ENCODE peak calls at places on chromosome 13, in six cellular contexts. One of them, this sample, is unnamed.

GRCh38 chr13:42064259-42064658 is 15.8 kb downstream of the DGKH start:
- DNase-seq in transverse colon: no peak
- DNase-seq in spleen: no peak
- DNase-seq in right lobe of liver: no peak
- DNase-seq in small intestine: no peak
- DNase-seq in pancreas: no peak
- DNase-seq in this sample: no peak

GRCh38 chr13:114226088-114226487 is 8.6 kb upstream of the CDC16 start:
- DNase-seq in transverse colon: no peak
- DNase-seq in spleen: no peak
- DNase-seq in right lobe of liver: no peak
- DNase-seq in small intestine: no peak
- DNase-seq in pancreas: peak; percentile 63
- DNase-seq in this sample: no peak

GRCh38 chr13:102877285-102877684 is 31.5 kb downstream of the ERCC5 start:
- DNase-seq in transverse colon: no peak
- DNase-seq in spleen: no peak
- DNase-seq in right lobe of liver: no peak
- DNase-seq in small intestine: no peak
- DNase-seq in pancreas: no peak
- DNase-seq in this sample: no peak

GRCh38 chr13:98717256-98717655 is 35.2 kb downstream of the SLC15A1 start:
- DNase-seq in transverse colon: no peak
- DNase-seq in spleen: no peak
- DNase-seq in right lobe of liver: no peak
- DNase-seq in small intestine: no peak
- DNase-seq in pancreas: no peak
- DNase-seq in this sample: no peak

GRCh38 chr13:98523455-98524102 is 53.3 kb downstream of the STK24 start:
- DNase-seq in transverse colon: no peak
- DNase-seq in spleen: no peak
- DNase-seq in right lobe of liver: no peak
- DNase-seq in small intestine: no peak
- DNase-seq in pancreas: no peak
- DNase-seq in this sample: no peak

GRCh38 chr13:113646376-113646775 is 11.6 kb downstream of the ATP4B start:
- DNase-seq in transverse colon: peak; percentile 48
- DNase-seq in spleen: no peak
- DNase-seq in right lobe of liver: no peak
- DNase-seq in small intestine: peak; percentile 32
- DNase-seq in pancreas: peak; percentile 20
- DNase-seq in this sample: peak; percentile 17

GRCh38 chr13:21638319-21639282 is 32.3 kb upstream of the FGF9 start:
- DNase-seq in transverse colon: peak; percentile 43
- DNase-seq in spleen: no peak
- DNase-seq in right lobe of liver: no peak
- DNase-seq in small intestine: peak; percentile 49
- DNase-seq in pancreas: no peak
- DNase-seq in this sample: no peak

GRCh38 chr13:35824825-35825224 is 306.4 kb downstream of the DCLK1 start:
- DNase-seq in transverse colon: no peak
- DNase-seq in spleen: no peak
- DNase-seq in right lobe of liver: no peak
- DNase-seq in small intestine: no peak
- DNase-seq in pancreas: no peak
- DNase-seq in this sample: no peak

GRCh38 chr13:73913043-73913740 is 221.0 kb downstream of the KLF12 start:
- DNase-seq in transverse colon: no peak
- DNase-seq in spleen: no peak
- DNase-seq in right lobe of liver: no peak
- DNase-seq in small intestine: no peak
- DNase-seq in pancreas: no peak
- DNase-seq in this sample: no peak

GRCh38 chr13:85536706-85537105 is 262.5 kb downstream of the SLITRK6 start:
- DNase-seq in transverse colon: no peak
- DNase-seq in spleen: no peak
- DNase-seq in right lobe of liver: no peak
- DNase-seq in small intestine: no peak
- DNase-seq in pancreas: no peak
- DNase-seq in this sample: no peak

GRCh38 chr13:50123862-50124535 is 108.8 kb downstream of the KCNRG start:
- DNase-seq in transverse colon: peak; percentile 80
- DNase-seq in spleen: no peak
- DNase-seq in right lobe of liver: no peak
- DNase-seq in small intestine: peak; percentile 94
- DNase-seq in pancreas: no peak
- DNase-seq in this sample: peak; percentile 95

GRCh38 chr13:19910336-19911072 is 47.1 kb upstream of the ZMYM5 start:
- DNase-seq in transverse colon: peak; percentile 54
- DNase-seq in spleen: no peak
- DNase-seq in right lobe of liver: no peak
- DNase-seq in small intestine: peak; percentile 21
- DNase-seq in pancreas: no peak
- DNase-seq in this sample: no peak

GRCh38 chr13:31261241-31261640 is 61.5 kb downstream of the B3GLCT start:
- DNase-seq in transverse colon: no peak
- DNase-seq in spleen: no peak
- DNase-seq in right lobe of liver: no peak
- DNase-seq in small intestine: no peak
- DNase-seq in pancreas: no peak
- DNase-seq in this sample: no peak

GRCh38 chr13:24746618-24747247 is 17.2 kb upstream of the RNF17 start:
- DNase-seq in transverse colon: no peak
- DNase-seq in spleen: no peak
- DNase-seq in right lobe of liver: no peak
- DNase-seq in small intestine: no peak
- DNase-seq in pancreas: no peak
- DNase-seq in this sample: no peak

GRCh38 chr13:84571264-84571663 is 689.0 kb upstream of the SLITRK1 start:
- DNase-seq in transverse colon: no peak
- DNase-seq in spleen: no peak
- DNase-seq in right lobe of liver: no peak
- DNase-seq in small intestine: no peak
- DNase-seq in pancreas: no peak
- DNase-seq in this sample: no peak

GRCh38 chr13:100176781-100177389 is 88.0 kb downstream of the PCCA start:
- DNase-seq in transverse colon: no peak
- DNase-seq in spleen: no peak
- DNase-seq in right lobe of liver: no peak
- DNase-seq in small intestine: no peak
- DNase-seq in pancreas: no peak
- DNase-seq in this sample: no peak

GRCh38 chr13:69545500-69546025 is 562.1 kb upstream of the ATXN8OS start:
- DNase-seq in transverse colon: no peak
- DNase-seq in spleen: no peak
- DNase-seq in right lobe of liver: no peak
- DNase-seq in small intestine: no peak
- DNase-seq in pancreas: no peak
- DNase-seq in this sample: no peak

GRCh38 chr13:113882266-113882627 is 18.4 kb upstream of the GAS6 start:
- DNase-seq in transverse colon: no peak
- DNase-seq in spleen: no peak
- DNase-seq in right lobe of liver: no peak
- DNase-seq in small intestine: no peak
- DNase-seq in pancreas: no peak
- DNase-seq in this sample: peak; percentile 74

GRCh38 chr13:82614086-82614485 is 1268.2 kb downstream of the SLITRK1 start:
- DNase-seq in transverse colon: no peak
- DNase-seq in spleen: no peak
- DNase-seq in right lobe of liver: no peak
- DNase-seq in small intestine: no peak
- DNase-seq in pancreas: no peak
- DNase-seq in this sample: no peak

GRCh38 chr13:106710267-106710666 is 142.3 kb upstream of the ARGLU1 start:
- DNase-seq in transverse colon: no peak
- DNase-seq in spleen: no peak
- DNase-seq in right lobe of liver: no peak
- DNase-seq in small intestine: no peak
- DNase-seq in pancreas: no peak
- DNase-seq in this sample: no peak

GRCh38 chr13:51193387-51193786 is 28.8 kb upstream of the FAM124A start:
- DNase-seq in transverse colon: no peak
- DNase-seq in spleen: no peak
- DNase-seq in right lobe of liver: no peak
- DNase-seq in small intestine: no peak
- DNase-seq in pancreas: no peak
- DNase-seq in this sample: no peak

GRCh38 chr13:79799049-79799448 is 318.1 kb downstream of the NDFIP2 start:
- DNase-seq in transverse colon: no peak
- DNase-seq in spleen: no peak
- DNase-seq in right lobe of liver: no peak
- DNase-seq in small intestine: no peak
- DNase-seq in pancreas: no peak
- DNase-seq in this sample: no peak

GRCh38 chr13:51714663-51715168 is 89.2 kb downstream of the DHRS12 start:
- DNase-seq in transverse colon: no peak
- DNase-seq in spleen: no peak
- DNase-seq in right lobe of liver: no peak
- DNase-seq in small intestine: no peak
- DNase-seq in pancreas: no peak
- DNase-seq in this sample: no peak

DNA sequence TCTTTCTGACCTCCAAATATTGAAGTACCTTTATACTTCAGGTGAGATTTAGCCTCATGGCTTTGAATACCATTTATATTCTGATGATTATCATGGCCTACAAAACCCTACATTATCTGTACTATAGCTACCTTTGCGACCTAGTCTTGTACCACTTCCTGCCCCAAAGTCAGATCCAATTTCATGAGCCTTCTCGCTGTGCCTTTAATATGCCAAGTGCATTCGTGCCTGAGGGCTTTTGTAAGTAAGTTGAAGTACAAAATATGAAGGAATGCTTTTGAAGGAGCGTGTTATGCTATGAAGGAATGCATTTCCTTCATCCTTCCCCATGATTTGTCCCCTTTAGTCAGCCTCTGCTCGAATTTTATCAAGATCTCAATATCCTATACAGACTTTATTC is 9.3 kb upstream of the RASL11A start:
- DNase-seq in transverse colon: no peak
- DNase-seq in spleen: no peak
- DNase-seq in right lobe of liver: no peak
- DNase-seq in small intestine: no peak
- DNase-seq in pancreas: no peak
- DNase-seq in this sample: no peak
- H3K27ac ChIP-seq in transverse colon: no peak overlapping the region
- H3K27ac ChIP-seq in spleen: peak overlapping the region; percentile 73
- H3K27ac ChIP-seq in right lobe of liver: no peak overlapping the region
- H3K27ac ChIP-seq in small intestine: no peak overlapping the region
- H3K27ac ChIP-seq in pancreas: no peak overlapping the region
- H3K27ac ChIP-seq in this sample: no peak overlapping the region

GRCh38 chr13:43305416-43305815 is 282.0 kb downstream of the DNAJC15 start:
- DNase-seq in transverse colon: no peak
- DNase-seq in spleen: no peak
- DNase-seq in right lobe of liver: no peak
- DNase-seq in small intestine: no peak
- DNase-seq in pancreas: no peak
- DNase-seq in this sample: no peak

GRCh38 chr13:43304945-43305344 is 281.6 kb downstream of the DNAJC15 start:
- DNase-seq in transverse colon: no peak
- DNase-seq in spleen: no peak
- DNase-seq in right lobe of liver: no peak
- DNase-seq in small intestine: no peak
- DNase-seq in pancreas: no peak
- DNase-seq in this sample: no peak

GRCh38 chr13:43306364-43306763 is 283.0 kb downstream of the DNAJC15 start:
- DNase-seq in transverse colon: no peak
- DNase-seq in spleen: no peak
- DNase-seq in right lobe of liver: no peak
- DNase-seq in small intestine: no peak
- DNase-seq in pancreas: no peak
- DNase-seq in this sample: no peak

GRCh38 chr13:43303040-43303729 is 279.8 kb downstream of the DNAJC15 start:
- DNase-seq in transverse colon: peak; percentile 28
- DNase-seq in spleen: no peak
- DNase-seq in right lobe of liver: peak; percentile 78
- DNase-seq in small intestine: peak; percentile 13
- DNase-seq in pancreas: peak; percentile 71
- DNase-seq in this sample: peak; percentile 34

DNA sequence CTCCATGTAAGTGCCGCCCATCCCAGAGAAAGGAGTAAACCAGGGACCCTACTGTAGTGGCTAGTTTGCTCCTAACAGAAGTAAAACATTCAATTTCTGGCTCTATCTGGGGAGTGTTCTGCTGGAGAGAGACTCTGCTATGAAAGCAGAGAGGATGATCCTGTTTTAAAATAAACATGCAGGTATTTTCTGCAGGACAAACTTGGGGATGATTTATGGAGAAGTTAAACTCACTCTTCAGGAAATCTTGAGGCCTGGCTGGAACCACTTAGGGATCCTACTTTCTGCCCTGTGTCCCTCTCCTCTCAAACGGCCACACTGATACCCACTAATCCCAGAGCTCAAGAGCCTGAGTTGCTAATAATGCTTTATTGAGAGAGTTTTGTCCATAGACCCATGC is 281.1 kb downstream of the DNAJC15 start:
- DNase-seq in transverse colon: no peak
- DNase-seq in spleen: no peak
- DNase-seq in right lobe of liver: no peak
- DNase-seq in small intestine: no peak
- DNase-seq in pancreas: no peak
- DNase-seq in this sample: no peak
- H3K4me1 ChIP-seq in transverse colon: peaks cover 3% of the 10 kb centered on the region
- H3K4me1 ChIP-seq in spleen: peaks cover 16% of the 10 kb centered on the region
- H3K4me1 ChIP-seq in right lobe of liver: no peaks in the 10 kb centered on the region
- H3K4me1 ChIP-seq in small intestine: no peaks in the 10 kb centered on the region
- H3K4me1 ChIP-seq in pancreas: peaks cover 6% of the 10 kb centered on the region
- H3K4me1 ChIP-seq in this sample: no peaks in the 10 kb centered on the region

GRCh38 chr13:44698076-44698475 is 121.9 kb upstream of the TSC22D1 start:
- DNase-seq in transverse colon: no peak
- DNase-seq in spleen: no peak
- DNase-seq in right lobe of liver: no peak
- DNase-seq in small intestine: no peak
- DNase-seq in pancreas: no peak
- DNase-seq in this sample: no peak

GRCh38 chr13:44695520-44695919 is 119.4 kb upstream of the TSC22D1 start:
- DNase-seq in transverse colon: no peak
- DNase-seq in spleen: no peak
- DNase-seq in right lobe of liver: no peak
- DNase-seq in small intestine: no peak
- DNase-seq in pancreas: no peak
- DNase-seq in this sample: no peak

GRCh38 chr13:44694842-44695241 is 118.7 kb upstream of the TSC22D1 start:
- DNase-seq in transverse colon: no peak
- DNase-seq in spleen: no peak
- DNase-seq in right lobe of liver: no peak
- DNase-seq in small intestine: no peak
- DNase-seq in pancreas: no peak
- DNase-seq in this sample: no peak

GRCh38 chr13:44693156-44693826 is 117.2 kb upstream of the TSC22D1 start:
- DNase-seq in transverse colon: no peak
- DNase-seq in spleen: no peak
- DNase-seq in right lobe of liver: no peak
- DNase-seq in small intestine: no peak
- DNase-seq in pancreas: no peak
- DNase-seq in this sample: no peak

GRCh38 chr13:44697058-44697457 is 120.9 kb upstream of the TSC22D1 start:
- DNase-seq in transverse colon: no peak
- DNase-seq in spleen: no peak
- DNase-seq in right lobe of liver: no peak
- DNase-seq in small intestine: no peak
- DNase-seq in pancreas: no peak
- DNase-seq in this sample: no peak
- H3K27ac ChIP-seq in transverse colon: no peak overlapping the region
- H3K27ac ChIP-seq in spleen: no peak overlapping the region
- H3K27ac ChIP-seq in right lobe of liver: no peak overlapping the region
- H3K27ac ChIP-seq in small intestine: no peak overlapping the region
- H3K27ac ChIP-seq in pancreas: no peak overlapping the region
- H3K27ac ChIP-seq in this sample: no peak overlapping the region

GRCh38 chr13:56338421-56338820 is 802.3 kb upstream of the PRR20A start:
- DNase-seq in transverse colon: no peak
- DNase-seq in spleen: no peak
- DNase-seq in right lobe of liver: no peak
- DNase-seq in small intestine: no peak
- DNase-seq in pancreas: no peak
- DNase-seq in this sample: no peak
- H3K4me1 ChIP-seq in transverse colon: no peaks in the 10 kb centered on the region
- H3K4me1 ChIP-seq in spleen: no peaks in the 10 kb centered on the region
- H3K4me1 ChIP-seq in right lobe of liver: no peaks in the 10 kb centered on the region
- H3K4me1 ChIP-seq in small intestine: no peaks in the 10 kb centered on the region
- H3K4me1 ChIP-seq in pancreas: no peaks in the 10 kb centered on the region
- H3K4me1 ChIP-seq in this sample: no peaks in the 10 kb centered on the region

This sample was measured in tibial artery.